ENCODE peak calls at places on chromosomes 13 and 19, in five cellular contexts. O is SK-N-SH; L is activated naive CD8-positive, alpha-beta T cell treated with anti-CD3 and anti-CD28 coated beads, Interleukin-2, amount 50 U/mL, for 24 hours; F is lower leg skin; G is activated T-cell treated with anti-CD3 and anti-CD28 coated beads for 1 hour. M is an unnamed sample.

GRCh38 chr13:113950451-113951245 is 23.2 kb downstream of the C13orf46 start:
- DNase-seq in G (no peak), O (no peak), F (no peak), L (no peak), M (no peak)

GRCh38 chr19:45995715-45996385 is 583 bp downstream of the CCDC61 start:
- DNase-seq in F (no peak), L (no peak), O (no peak), G (no peak), M (no peak)

GRCh38 chr13:84684804-84685203 is 802.5 kb upstream of the SLITRK1 start:
- DNase-seq in O (no peak), F (no peak), G (no peak), L (no peak), M (no peak)

GRCh38 chr13:84867246-84867645 is 932.0 kb downstream of the SLITRK6 start:
- DNase-seq in L (no peak), F (no peak), O (no peak), G (no peak), M (no peak)

GRCh38 chr19:17088552-17088951 is 13.0 kb downstream of the MYO9B start:
- DNase-seq in F (no peak), G (no peak), O (no peak), L (no peak), M (no peak)

GRCh38 chr13:77554079-77554478 is 18.6 kb downstream of the SCEL start:
- DNase-seq in G (no peak), F (no peak), O (no peak), L (no peak), M (no peak)

GRCh38 chr19:53696951-53697350 is 65.2 kb downstream of the DPRX start:
- DNase-seq in G (no peak), O (no peak), L (no peak), F (no peak), M (no peak)

GRCh38 chr19:44968670-44969069 is 13.5 kb downstream of the CLPTM1 start:
- DNase-seq in L (no peak), G (no peak), O (no peak), F (no peak), M (no peak)

GRCh38 chr19:21328402-21328801 is 808 bp downstream of the ZNF708 start:
- DNase-seq in F (no peak), G (no peak), O (peak; percentile 26), L (no peak), M (no peak)